ENCODE peak calls at places on chromosomes 3 and 15, in eight cellular contexts. N is WTC11; E is astrocyte of the spinal cord; D is COLO829; R is DMS153; B is H4; K is NB4; P is activated CD8-positive, alpha-beta memory T cell treated with anti-CD3 and anti-CD28 coated beads for 48 hours. H is an unnamed sample.
A peak's percentile ranks its signal among the peaks of the same experiment; 100 is the strongest.

GRCh38 chr3:12750658-12751071 is 8.4 kb downstream of the TMEM40 start:
- DNase-seq in N (no peak), E (peak; percentile 84), D (no peak), R (no peak), P (peak; percentile 9), K (peak; percentile 39), B (peak; percentile 89), H (peak; percentile 92)

GRCh38 chr15:43958894-43959330 is 132.1 kb downstream of the WDR76 start:
- DNase-seq in P (no peak), E (peak; percentile 76), N (no peak), D (peak; percentile 53), R (no peak), K (no peak), B (no peak), H (peak; percentile 81)

GRCh38 chr3:65098400-65098799 is 410.6 kb upstream of the ADAMTS9 start:
- DNase-seq in D (no peak), K (no peak), N (no peak), P (no peak), R (no peak), B (no peak), E (no peak), H (no peak)

GRCh38 chr3:171846594-171846993 is 3.4 kb downstream of the TMEM212 start:
- DNase-seq in N (no peak), E (peak; percentile 78), K (peak; percentile 23), R (no peak), D (peak; percentile 48), B (no peak), P (no peak), H (peak; percentile 37)

GRCh38 chr3:23567917-23568316 is 237.8 kb upstream of the UBE2E1 start:
- DNase-seq in D (peak; percentile 10), N (no peak), K (peak; percentile 34), B (peak; percentile 75), R (no peak), E (peak; percentile 97), P (no peak), H (peak; percentile 92)

GRCh38 chr15:94421711-94422110 is 190.3 kb downstream of the MCTP2 start:
- DNase-seq in R (no peak), K (no peak), P (no peak), D (no peak), B (peak; percentile 22), E (peak; percentile 13), N (no peak), H (no peak)

GRCh38 chr3:141877911-141878310 is 1.5 kb downstream of the ATP1B3 start:
- DNase-seq in R (no peak), N (no peak), K (peak; percentile 49), D (no peak), E (peak; percentile 45), P (no peak), B (no peak), H (peak; percentile 60)

GRCh38 chr3:134311693-134312071 is 61.0 kb upstream of the RYK start:
- DNase-seq in B (peak; percentile 2), R (no peak), N (no peak), P (no peak), D (no peak), E (no peak), K (no peak), H (no peak)

GRCh38 chr15:58442122-58442521 is 10.3 kb downstream of the LIPC start:
- DNase-seq in N (no peak), D (peak; percentile 77), R (no peak), K (no peak), B (no peak), P (no peak), E (no peak), H (no peak)

GRCh38 chr15:66117841-66118240 is 135.7 kb downstream of the MEGF11 start:
- DNase-seq in R (no peak), P (no peak), D (no peak), E (no peak), K (no peak), B (no peak), N (no peak), H (no peak)

GRCh38 chr3:51659942-51660341 is 11.1 kb upstream of the TEX264 start:
- DNase-seq in D (no peak), K (no peak), N (no peak), E (no peak), P (no peak), R (no peak), B (no peak), H (no peak)

GRCh38 chr3:51953445-51953844 is 1.7 kb upstream of the GPR62 start:
- DNase-seq in P (no peak), K (peak; percentile 88), E (peak; percentile 62), N (no peak), D (no peak), B (no peak), R (no peak), H (peak; percentile 68)

GRCh38 chr3:106534206-106534605 is 665.4 kb upstream of the CBLB start:
- DNase-seq in B (peak; percentile 85), P (peak; percentile 13), D (no peak), K (peak; percentile 85), E (peak; percentile 94), N (no peak), R (no peak), H (peak; percentile 12)